ENCODE peak calls at places on chromosomes 16 and 17, in four cellular contexts. G is adrenal gland, U is pancreas, K is iPS DF 6.9. D is an unnamed sample.

GRCh38 chr16:10983175-10983558 is 38.8 kb downstream of the CLEC16A start:
- DNase-seq in U (no peak), K (no peak), G (no peak), D (no peak)

GRCh38 chr17:77096570-77097214 is 44.1 kb upstream of the SEC14L1 start:
- DNase-seq in G (peak; percentile 58), U (no peak), K (no peak), D (peak; percentile 85)

GRCh38 chr16:25707982-25708583 is 16.3 kb downstream of the HS3ST4 start:
- DNase-seq in U (no peak), G (no peak), K (no peak), D (peak; percentile 1)

GRCh38 chr17:59534583-59534982 is 30.8 kb upstream of the DHX40 start:
- DNase-seq in K (no peak), G (no peak), U (no peak), D (no peak)

GRCh38 chr17:34601431-34601830 is 22.0 kb downstream of the TMEM132E start:
- DNase-seq in G (no peak), U (no peak), K (no peak), D (no peak)

GRCh38 chr17:28973414-28973813 is 22.1 kb upstream of the PHF12 start:
- DNase-seq in U (no peak), G (no peak), K (no peak), D (peak; percentile 14)

GRCh38 chr17:51000835-51001638 is 119.6 kb downstream of the SPAG9 start:
- DNase-seq in K (peak; percentile 13), G (no peak), U (no peak), D (peak; percentile 87)

GRCh38 chr16:31181102-31181830 is 1.3 kb downstream of the FUS start:
- DNase-seq in U (peak; percentile 63), G (peak; percentile 37), K (no peak), D (peak; percentile 37)

GRCh38 chr16:88907768-88908167 is 41.3 kb upstream of the PABPN1L start:
- DNase-seq in U (no peak), K (no peak), G (no peak), D (no peak)

GRCh38 chr17:55527520-55528118 is 16.4 kb upstream of the SMIM36 start:
- DNase-seq in G (peak; percentile 29), K (peak; percentile 25), U (no peak), D (peak; percentile 83)

GRCh38 chr17:11081342-11081741 is 159.7 kb upstream of the SHISA6 start:
- DNase-seq in U (no peak), K (no peak), G (no peak), D (no peak)

GRCh38 chr17:18156171-18156975 is 27.3 kb upstream of the ALKBH5 start:
- DNase-seq in K (no peak), U (no peak), G (no peak), D (no peak)

GRCh38 chr17:41437769-41438168 is 3.0 kb downstream of the KRT38 start:
- DNase-seq in U (no peak), G (no peak), K (no peak), D (no peak)
- H3K4me3 ChIP-seq in U (no peak overlapping the region), G (no peak overlapping the region), K (no peak overlapping the region), D (no peak overlapping the region)

DNA sequence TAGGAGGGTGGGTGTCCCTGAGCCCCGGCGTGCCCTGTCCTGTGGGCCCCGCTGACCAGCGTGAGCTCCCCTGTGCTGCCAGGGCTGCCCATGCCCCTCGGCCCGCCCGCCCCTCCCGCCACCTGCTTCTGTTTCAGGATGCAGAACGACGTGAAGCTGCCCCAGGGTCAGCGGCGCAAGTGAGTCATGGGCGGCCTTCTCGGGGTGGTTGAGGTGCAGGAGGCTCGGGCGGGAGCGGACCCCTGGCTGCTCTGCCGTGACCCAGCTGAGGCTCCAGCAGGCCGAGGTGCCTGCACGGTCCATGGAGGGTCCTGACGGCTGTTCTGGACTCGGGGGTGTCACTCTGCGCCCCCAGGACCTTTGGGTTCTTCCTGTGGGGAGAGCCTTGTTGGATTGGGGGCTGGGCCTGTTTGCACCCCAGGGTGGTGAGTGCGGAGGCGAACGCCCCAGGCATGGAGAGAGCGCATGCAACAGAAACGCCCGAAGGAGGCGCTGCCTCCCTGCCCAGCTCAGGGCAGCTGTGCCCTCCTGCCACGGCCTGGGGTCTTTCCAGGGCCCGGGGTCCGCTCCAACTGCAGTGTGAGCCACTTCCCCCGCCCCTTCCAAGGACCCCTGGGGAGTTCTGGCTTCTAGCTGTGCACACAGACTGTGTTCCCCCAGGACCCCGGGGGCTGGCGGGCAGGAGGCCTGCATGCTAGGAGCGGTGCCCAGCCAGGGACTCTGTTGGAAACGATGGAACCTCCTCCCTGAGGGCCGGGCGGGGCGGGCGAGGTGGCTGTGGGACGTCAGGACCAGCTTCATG is 4.0 kb downstream of the SLC25A10 start:
- DNase-seq in G (no peak), K (no peak), U (peak; percentile 76), D (no peak)
- H3K4me3 ChIP-seq in G (no peak overlapping the region), K (no peak overlapping the region), U (no peak overlapping the region), D (no peak overlapping the region)

GRCh38 chr16:73840710-73841109 is 455.9 kb upstream of the PSMD7 start:
- DNase-seq in U (no peak), K (no peak), G (no peak), D (no peak)
- H3K4me3 ChIP-seq in U (no peak overlapping the region), K (no peak overlapping the region), G (no peak overlapping the region), D (no peak overlapping the region)

GRCh38 chr16:54931757-54932660 is 1.3 kb downstream of the IRX5 start:
- DNase-seq in U (peak; percentile 75), G (no peak), K (no peak), D (no peak)
- H3K4me3 ChIP-seq in U (no peak overlapping the region), G (no peak overlapping the region), K (no peak overlapping the region), D (peak overlapping the region; percentile 54)

GRCh38 chr17:40687106-40687505 is 16.4 kb downstream of the KRT24 start:
- DNase-seq in U (no peak), G (no peak), K (no peak), D (no peak)

GRCh38 chr17:40680998-40681397 is 16.0 kb upstream of the KRT222 start:
- DNase-seq in K (no peak), G (no peak), U (no peak), D (no peak)

GRCh38 chr17:40686192-40686591 is 17.4 kb downstream of the KRT24 start:
- DNase-seq in U (no peak), G (no peak), K (no peak), D (no peak)
- H3K4me3 ChIP-seq in U (no peak overlapping the region), G (no peak overlapping the region), K (no peak overlapping the region), D (no peak overlapping the region)

DNA sequence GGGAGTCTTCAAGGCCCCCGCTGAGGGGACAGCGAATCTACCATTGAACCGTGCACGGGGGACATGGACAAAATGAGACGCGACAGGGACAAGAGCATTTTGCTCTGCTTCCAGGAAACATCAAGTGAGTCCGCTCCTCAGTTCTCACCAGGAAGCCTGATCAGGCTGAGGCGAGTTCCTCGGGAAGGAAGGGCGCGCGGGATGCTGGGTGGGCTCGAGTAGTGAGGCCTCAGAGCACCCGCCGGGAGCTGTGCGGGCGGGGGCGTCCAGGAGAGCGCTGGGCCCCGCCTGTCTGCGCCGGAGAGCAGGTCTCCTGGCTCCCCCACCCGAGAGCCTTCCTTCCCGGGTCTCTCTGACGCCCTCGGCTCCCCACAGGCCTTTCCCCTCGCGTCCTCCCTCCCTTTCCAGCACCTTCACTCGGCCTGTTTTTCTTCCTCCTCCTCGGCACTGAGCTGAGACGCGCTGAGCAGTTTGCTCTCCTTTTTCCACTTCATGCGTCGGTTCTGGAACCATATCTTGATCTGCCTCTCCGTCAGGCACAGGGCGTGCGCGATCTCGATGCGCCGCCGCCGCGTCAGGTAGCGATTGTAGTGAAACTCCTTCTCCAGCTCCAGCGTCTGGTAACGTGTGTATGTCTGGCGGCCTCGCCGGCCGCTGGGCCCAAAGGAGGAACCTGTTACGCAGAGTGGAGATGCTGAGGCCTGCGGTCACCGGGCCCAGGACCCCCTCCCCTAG is 2.6 kb upstream of the HOXB5 start:
- DNase-seq in G (no peak), U (no peak), K (no peak), D (no peak)
- H3K4me3 ChIP-seq in G (no peak overlapping the region), U (no peak overlapping the region), K (no peak overlapping the region), D (no peak overlapping the region)

DNA sequence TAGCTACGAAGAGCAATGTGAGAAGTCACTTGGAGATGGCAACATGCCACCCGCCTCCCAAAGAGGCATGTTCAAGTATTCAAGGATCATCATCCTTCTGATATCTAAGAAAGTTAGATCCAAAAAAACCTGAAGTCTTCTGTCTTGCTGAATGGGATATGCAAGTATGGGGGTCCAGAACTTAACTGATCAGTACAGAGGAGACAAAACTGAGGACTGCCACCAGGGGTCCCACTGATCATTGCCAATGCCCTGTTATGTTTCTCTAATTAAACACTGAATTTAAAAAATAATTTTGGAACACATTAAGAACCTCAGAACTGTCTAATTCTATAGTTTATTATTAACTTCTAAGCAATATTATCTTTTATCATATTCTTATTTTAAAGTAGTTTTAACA is 99.7 kb downstream of the CDH8 start:
- DNase-seq in G (no peak), K (no peak), U (no peak), D (no peak)
- H3K4me3 ChIP-seq in G (no peak overlapping the region), K (no peak overlapping the region), U (no peak overlapping the region), D (no peak overlapping the region)

GRCh38 chr17:2048805-2049204 is 6.1 kb upstream of the HIC1 start:
- DNase-seq in G (no peak), K (no peak), U (no peak), D (no peak)

GRCh38 chr17:2050246-2050866 is 4.5 kb upstream of the HIC1 start:
- DNase-seq in K (no peak), U (peak; percentile 91), G (peak; percentile 86), D (peak; percentile 59)

GRCh38 chr17:2049333-2050245 is 5.3 kb upstream of the HIC1 start:
- DNase-seq in G (peak; percentile 90), K (no peak), U (peak; percentile 93), D (peak; percentile 80)

GRCh38 chr17:2051388-2052237 is 3.3 kb upstream of the HIC1 start:
- DNase-seq in U (peak; percentile 81), G (peak; percentile 41), K (no peak), D (no peak)

GRCh38 chr17:2050871-2051387 is 4.0 kb upstream of the HIC1 start:
- DNase-seq in U (peak; percentile 85), G (peak; percentile 52), K (no peak), D (peak; percentile 46)
- H3K4me3 ChIP-seq in U (peak overlapping the region; percentile 23), G (no peak overlapping the region), K (peak overlapping the region; percentile 15), D (peak overlapping the region; percentile 39)

GRCh38 chr17:42670199-42670924 is 6.4 kb downstream of the PLEKHH3 start:
- DNase-seq in G (no peak), K (no peak), U (peak; percentile 75), D (no peak)
- H3K4me3 ChIP-seq in G (no peak overlapping the region), K (peak overlapping the region; percentile 36), U (no peak overlapping the region), D (no peak overlapping the region)

D was measured in cardiac fibroblast.